ENCODE peak calls at places on chromosome 21, in seven cellular contexts. O is SJCRH30; T is lung; X is naive thymus-derived CD4-positive, alpha-beta T cell; K is SJSA1; C is stomach; A is colonic mucosa. N is an unnamed sample. For H3K4me1, the result is how much of the 10 kb centered on the place peaks cover.

GRCh38 chr21:41501919-41502318 is 6.0 kb downstream of the TMPRSS2 start:
- DNase-seq in O (no peak), T (no peak), X (no peak), K (peak), C (no peak), A (no peak), N (peak)

GRCh38 chr21:18369115-18369514 is 34.5 kb downstream of the TMPRSS15 start:
- DNase-seq in O (peak), T (no peak), X (no peak), K (no peak), C (no peak), A (no peak), N (no peak)

GRCh38 chr21:44614161-44614631 is 2.3 kb downstream of the KRTAP10-8 start:
- DNase-seq in O (no peak), T (no peak), X (no peak), K (no peak), C (no peak), A (no peak), N (peak)

GRCh38 chr21:40512590-40512989 is 334.4 kb downstream of the DSCAM start:
- DNase-seq in O (peak), T (no peak), X (no peak), K (no peak), C (no peak), A (no peak), N (no peak)

GRCh38 chr21:43790053-43790524 is 712 bp downstream of the RRP1 start:
- DNase-seq in O (no peak), T (no peak), X (no peak), K (no peak), C (no peak), A (no peak), N (no peak)

GRCh38 chr21:25983745-25984144 is 186.8 kb downstream of the APP start:
- DNase-seq in O (no peak), T (no peak), X (no peak), K (no peak), C (no peak), A (no peak), N (no peak)

GRCh38 chr21:36791150-36791549 is 92.2 kb downstream of the SIM2 start:
- DNase-seq in O (no peak), T (no peak), X (no peak), K (no peak), C (no peak), A (no peak), N (no peak)

GRCh38 chr21:44713130-44713529 is 1.8 kb upstream of the TSPEAR start:
- DNase-seq in O (no peak), T (no peak), X (no peak), K (no peak), C (peak), A (no peak), N (no peak)

GRCh38 chr21:31260790-31261189 is 83.3 kb downstream of the TIAM1 start:
- DNase-seq in O (no peak), T (no peak), X (no peak), K (no peak), C (no peak), A (no peak), N (no peak)

GRCh38 chr21:36232641-36233040 is 76.0 kb downstream of the DOP1B start:
- DNase-seq in O (no peak), T (no peak), X (no peak), K (no peak), C (peak), A (no peak), N (no peak)

GRCh38 chr21:27083144-27083543 is 116.3 kb upstream of the ADAMTS5 start:
- DNase-seq in O (no peak), T (no peak), X (no peak), K (no peak), C (no peak), A (no peak), N (no peak)

GRCh38 chr21:37032877-37033471 is 26.5 kb downstream of the RIPPLY3 start:
- DNase-seq in O (no peak), T (no peak), X (no peak), K (peak), C (no peak), A (no peak), N (peak)

GRCh38 chr21:16674949-16675348 is 837.9 kb upstream of the CXADR start:
- DNase-seq in O (no peak), T (no peak), X (no peak), K (no peak), C (no peak), A (no peak), N (no peak)

GRCh38 chr21:31343680-31344480 is at the start of gene TIAM1:
- DNase-seq in O (peak), T (peak), X (no peak), K (peak), C (peak), A (peak), N (no peak)

GRCh38 chr21:31248598-31248997 is 95.5 kb downstream of the TIAM1 start:
- DNase-seq in O (no peak), T (no peak), X (no peak), K (peak), C (no peak), A (no peak), N (no peak)

GRCh38 chr21:41369915-41370839 is 8.3 kb downstream of the MX2 start:
- DNase-seq in O (no peak), T (no peak), X (peak), K (no peak), C (peak), A (no peak), N (peak)

GRCh38 chr21:21730524-21730923 is 732.3 kb downstream of the NCAM2 start:
- DNase-seq in O (no peak), T (no peak), X (no peak), K (no peak), C (no peak), A (no peak), N (no peak)

GRCh38 chr21:39799178-39799577 is 54.2 kb downstream of the IGSF5 start:
- DNase-seq in O (no peak), T (no peak), X (no peak), K (no peak), C (no peak), A (no peak), N (no peak)

GRCh38 chr21:41236361-41236973 is 68.5 kb downstream of the BACE2 start:
- DNase-seq in O (no peak), T (no peak), X (no peak), K (no peak), C (no peak), A (no peak), N (no peak)

GRCh38 chr21:44453120-44453519 is 2.2 kb upstream of the LRRC3 start:
- DNase-seq in O (no peak), T (no peak), X (no peak), K (no peak), C (no peak), A (no peak), N (no peak)

GRCh38 chr21:40454057-40454456 is 392.9 kb downstream of the DSCAM start:
- DNase-seq in O (no peak), T (no peak), X (no peak), K (no peak), C (no peak), A (no peak), N (no peak)

GRCh38 chr21:43874085-43874785 is 9.2 kb downstream of the AGPAT3 start:
- DNase-seq in O (peak), T (no peak), X (no peak), K (peak), C (no peak), A (no peak), N (peak)

GRCh38 chr21:23016617-23017016 is 2018.4 kb downstream of the NCAM2 start:
- DNase-seq in O (peak), T (no peak), X (no peak), K (no peak), C (no peak), A (no peak), N (no peak)

GRCh38 chr21:15430577-15430976 is 299.2 kb upstream of the USP25 start:
- DNase-seq in O (no peak), T (no peak), X (no peak), K (no peak), C (no peak), A (no peak), N (no peak)

GRCh38 chr21:44506279-44507255 is 33.4 kb downstream of the KRTAP10-1 start:
- DNase-seq in O (no peak), T (no peak), X (no peak), K (no peak), C (no peak), A (no peak), N (no peak)

GRCh38 chr21:32516729-32517649 is 68.3 kb downstream of the TCP10L start:
- DNase-seq in O (no peak), T (no peak), X (no peak), K (peak), C (no peak), A (no peak), N (no peak)

GRCh38 chr21:26377111-26377694 is 195.9 kb downstream of the CYYR1 start:
- DNase-seq in O (no peak), T (no peak), X (no peak), K (no peak), C (no peak), A (no peak), N (no peak)

GRCh38 chr21:31334648-31335121 is 9.4 kb downstream of the TIAM1 start:
- DNase-seq in O (no peak), T (no peak), X (no peak), K (no peak), C (peak), A (no peak), N (no peak)

GRCh38 chr21:27206368-27206982 is 239.6 kb upstream of the ADAMTS5 start:
- DNase-seq in O (peak), T (no peak), X (no peak), K (no peak), C (no peak), A (no peak), N (no peak)

GRCh38 chr21:14603202-14603601 is 57.1 kb upstream of the SAMSN1 start:
- DNase-seq in O (no peak), T (no peak), X (no peak), K (no peak), C (no peak), A (no peak), N (no peak)

GRCh38 chr21:17461014-17461413 is 51.8 kb upstream of the CXADR start:
- DNase-seq in O (no peak), T (peak), X (no peak), K (no peak), C (no peak), A (peak), N (no peak)

GRCh38 chr21:34888569-34889286 is 160.4 kb downstream of the RUNX1 start:
- DNase-seq in O (peak), T (peak), X (peak), K (peak), C (peak), A (peak), N (peak)
- H3K4me1 ChIP-seq in O (under half), T (under half), X (under half), K (under half), C (under half), A (under half), N (under half)

DNA sequence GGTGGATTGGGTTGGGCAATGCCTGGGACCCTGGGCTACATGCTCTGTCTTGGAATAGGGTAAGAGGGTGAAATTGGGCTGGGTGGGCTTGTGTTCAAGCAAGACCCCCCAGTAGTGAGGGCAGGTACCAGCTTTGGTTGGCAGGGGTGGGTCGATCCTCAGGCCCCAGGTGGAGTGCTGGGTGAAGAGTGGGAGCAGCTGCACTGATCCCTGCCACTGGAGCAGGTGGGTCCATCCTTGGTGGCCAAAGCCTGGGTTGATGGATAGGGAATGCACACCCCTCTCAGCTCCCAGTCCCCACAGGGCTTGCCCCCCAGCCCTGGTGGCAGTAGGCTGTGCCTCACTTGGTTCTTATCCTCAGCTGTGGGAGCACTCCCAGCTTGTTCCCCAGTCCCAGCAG is 135.2 kb downstream of the PCBP3 start:
- DNase-seq in O (no peak), T (no peak), X (no peak), K (no peak), C (no peak), A (no peak), N (no peak)
- H3K4me1 ChIP-seq in O (under half), T (under half), X (under half), K (under half), C (under half), A (under half), N (under half)

GRCh38 chr21:42681296-42682206 is 28.1 kb downstream of the PDE9A start:
- DNase-seq in O (no peak), T (no peak), X (peak), K (peak), C (no peak), A (no peak), N (no peak)
- H3K4me1 ChIP-seq in O (under half), T (under half), X (under half), K (under half), C (under half), A (under half), N (under half)

GRCh38 chr21:38297871-38298270 is 41.1 kb downstream of the KCNJ15 start:
- DNase-seq in O (no peak), T (no peak), X (no peak), K (no peak), C (no peak), A (no peak), N (no peak)
- H3K4me1 ChIP-seq in O (under half), T (under half), X (under half), K (under half), C (under half), A (under half), N (under half)

GRCh38 chr21:29190920-29191319 is 60.5 kb downstream of the MAP3K7CL start:
- DNase-seq in O (no peak), T (no peak), X (no peak), K (no peak), C (no peak), A (no peak), N (no peak)
- H3K4me1 ChIP-seq in O (under half), T (under half), X (under half), K (under half), C (under half), A (under half), N (under half)

DNA sequence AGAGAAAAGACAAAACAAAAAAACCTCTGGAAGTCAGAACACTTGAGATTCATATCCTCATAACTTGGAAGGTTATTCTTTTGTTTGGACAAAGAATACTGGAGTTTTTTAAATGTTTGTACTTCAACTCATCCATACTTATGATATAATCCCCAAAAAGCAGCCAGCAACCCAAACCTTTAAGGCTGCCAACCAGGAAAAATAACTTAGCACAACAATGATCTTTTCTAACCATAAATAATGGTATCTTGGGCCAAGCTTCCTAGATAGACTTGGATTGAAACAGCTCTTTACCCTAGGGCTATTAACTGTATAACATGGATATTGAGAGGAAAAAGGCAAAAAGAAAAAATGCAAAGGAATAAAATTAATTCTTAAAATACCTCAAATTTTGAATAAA is 335.1 kb downstream of the LTN1 start:
- DNase-seq in O (no peak), T (no peak), X (no peak), K (no peak), C (no peak), A (no peak), N (no peak)
- H3K4me1 ChIP-seq in O (under half), T (under half), X (under half), K (under half), C (under half), A (under half), N (under half)

DNA sequence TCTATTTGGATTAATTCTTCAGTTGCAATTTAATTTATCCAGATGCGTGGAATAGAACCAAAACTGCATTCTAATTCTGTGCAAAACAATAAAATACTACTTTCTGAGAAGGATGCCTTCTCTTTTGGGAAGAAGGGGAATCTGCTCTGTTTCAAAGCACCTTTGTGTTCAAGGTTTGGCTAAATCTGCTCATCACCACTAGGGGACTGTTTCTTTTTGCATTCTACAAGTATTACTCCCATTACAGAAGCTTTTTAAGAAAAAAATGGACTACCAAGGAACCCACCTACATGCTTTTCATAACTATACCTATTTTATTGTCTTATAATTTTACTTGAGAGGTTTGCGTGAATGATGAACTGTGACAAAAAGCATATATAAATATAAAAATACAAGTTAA is 18.2 kb downstream of the MRPS6 start:
- DNase-seq in O (no peak), T (no peak), X (no peak), K (no peak), C (no peak), A (no peak), N (no peak)
- H3K4me1 ChIP-seq in O (under half), T (under half), X (under half), K (under half), C (under half), A (under half), N (under half)